ENCODE peak calls at places on chromosomes 12 and 14, in seven cellular contexts. One of them, this sample, is unnamed. For H3K4me1, the result is how much of the 10 kb centered on the place peaks cover.

GRCh38 chr12:121465921-121466799 is 66.2 kb downstream of the RNF34 start:
- DNase-seq in fibroblast of lung: no peak
- DNase-seq in IMR-90: no peak
- DNase-seq in upper lobe of right lung: peak
- DNase-seq in Caco-2: peak
- DNase-seq in ovary: no peak
- DNase-seq in left ventricle myocardium inferior: no peak
- DNase-seq in this sample: no peak

GRCh38 chr14:53006931-53007330 is 56.1 kb upstream of the FERMT2 start:
- DNase-seq in IMR-90: no peak
- DNase-seq in fibroblast of lung: no peak
- DNase-seq in ovary: no peak
- DNase-seq in left ventricle myocardium inferior: no peak
- DNase-seq in Caco-2: no peak
- DNase-seq in upper lobe of right lung: no peak
- DNase-seq in this sample: no peak

GRCh38 chr14:93207468-93208308 is 632 bp downstream of the UBR7 start:
- DNase-seq in upper lobe of right lung: no peak
- DNase-seq in ovary: no peak
- DNase-seq in Caco-2: peak
- DNase-seq in left ventricle myocardium inferior: peak
- DNase-seq in fibroblast of lung: peak
- DNase-seq in IMR-90: peak
- DNase-seq in this sample: peak

GRCh38 chr14:91375748-91376452 is 41.7 kb downstream of the CCDC88C start:
- DNase-seq in ovary: no peak
- DNase-seq in fibroblast of lung: no peak
- DNase-seq in upper lobe of right lung: no peak
- DNase-seq in Caco-2: no peak
- DNase-seq in left ventricle myocardium inferior: no peak
- DNase-seq in IMR-90: no peak
- DNase-seq in this sample: no peak

GRCh38 chr12:24561411-24561871 is 387.5 kb downstream of the BCAT1 start:
- DNase-seq in IMR-90: peak
- DNase-seq in fibroblast of lung: peak
- DNase-seq in left ventricle myocardium inferior: no peak
- DNase-seq in ovary: no peak
- DNase-seq in upper lobe of right lung: no peak
- DNase-seq in Caco-2: peak
- DNase-seq in this sample: no peak

GRCh38 chr14:91947196-91948184 is at the start of gene FBLN5:
- DNase-seq in ovary: peak
- DNase-seq in upper lobe of right lung: peak
- DNase-seq in fibroblast of lung: peak
- DNase-seq in left ventricle myocardium inferior: peak
- DNase-seq in IMR-90: peak
- DNase-seq in Caco-2: peak
- DNase-seq in this sample: peak

GRCh38 chr12:43480591-43480990 is 71.4 kb downstream of the ADAMTS20 start:
- DNase-seq in ovary: no peak
- DNase-seq in upper lobe of right lung: no peak
- DNase-seq in fibroblast of lung: no peak
- DNase-seq in IMR-90: peak
- DNase-seq in left ventricle myocardium inferior: no peak
- DNase-seq in Caco-2: no peak
- DNase-seq in this sample: no peak

GRCh38 chr14:100903672-100904185 is at the start of gene RTL1:
- DNase-seq in IMR-90: no peak
- DNase-seq in left ventricle myocardium inferior: no peak
- DNase-seq in fibroblast of lung: no peak
- DNase-seq in ovary: no peak
- DNase-seq in upper lobe of right lung: no peak
- DNase-seq in Caco-2: no peak
- DNase-seq in this sample: no peak

GRCh38 chr12:100868487-100868886 is 73.9 kb downstream of the ANO4 start:
- DNase-seq in ovary: no peak
- DNase-seq in left ventricle myocardium inferior: no peak
- DNase-seq in Caco-2: no peak
- DNase-seq in IMR-90: peak
- DNase-seq in upper lobe of right lung: no peak
- DNase-seq in fibroblast of lung: peak
- DNase-seq in this sample: peak

GRCh38 chr14:89767861-89768268 is 186.7 kb downstream of the EFCAB11 start:
- DNase-seq in ovary: no peak
- DNase-seq in left ventricle myocardium inferior: no peak
- DNase-seq in upper lobe of right lung: no peak
- DNase-seq in IMR-90: peak
- DNase-seq in fibroblast of lung: peak
- DNase-seq in Caco-2: peak
- DNase-seq in this sample: no peak

GRCh38 chr14:99146991-99147740 is 124.8 kb downstream of the BCL11B start:
- DNase-seq in Caco-2: no peak
- DNase-seq in left ventricle myocardium inferior: no peak
- DNase-seq in ovary: no peak
- DNase-seq in IMR-90: no peak
- DNase-seq in fibroblast of lung: no peak
- DNase-seq in upper lobe of right lung: no peak
- DNase-seq in this sample: no peak

GRCh38 chr14:99143126-99143525 is 128.9 kb downstream of the BCL11B start:
- DNase-seq in left ventricle myocardium inferior: no peak
- DNase-seq in IMR-90: no peak
- DNase-seq in ovary: no peak
- DNase-seq in upper lobe of right lung: no peak
- DNase-seq in Caco-2: no peak
- DNase-seq in fibroblast of lung: no peak
- DNase-seq in this sample: no peak

GRCh38 chr14:99148131-99148530 is 123.9 kb downstream of the BCL11B start:
- DNase-seq in fibroblast of lung: no peak
- DNase-seq in upper lobe of right lung: no peak
- DNase-seq in Caco-2: no peak
- DNase-seq in IMR-90: no peak
- DNase-seq in left ventricle myocardium inferior: no peak
- DNase-seq in ovary: no peak
- DNase-seq in this sample: no peak

GRCh38 chr14:99143793-99144192 is 128.2 kb downstream of the BCL11B start:
- DNase-seq in left ventricle myocardium inferior: no peak
- DNase-seq in fibroblast of lung: no peak
- DNase-seq in IMR-90: no peak
- DNase-seq in Caco-2: no peak
- DNase-seq in ovary: no peak
- DNase-seq in upper lobe of right lung: no peak
- DNase-seq in this sample: no peak

DNA sequence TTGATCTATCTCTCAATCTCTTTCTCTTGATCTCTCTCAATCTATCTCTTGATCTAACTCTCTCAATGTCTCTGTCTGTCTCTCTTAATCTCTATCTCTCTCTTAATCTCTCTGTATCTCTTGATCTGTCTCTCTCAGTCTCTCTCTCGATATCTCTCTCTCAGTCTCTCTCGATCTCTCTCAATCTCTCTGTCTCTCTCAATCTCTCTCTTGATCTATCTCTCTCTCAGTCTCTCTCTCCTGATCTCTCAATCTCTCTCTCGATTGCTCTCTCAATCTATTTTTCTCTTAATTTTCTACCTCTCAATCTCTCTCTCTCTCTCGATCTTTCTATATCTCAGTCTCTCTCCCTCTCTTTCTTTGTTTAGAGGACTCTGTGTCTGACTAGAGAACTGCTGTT is 126.7 kb downstream of the BCL11B start:
- DNase-seq in fibroblast of lung: no peak
- DNase-seq in IMR-90: no peak
- DNase-seq in Caco-2: no peak
- DNase-seq in upper lobe of right lung: no peak
- DNase-seq in ovary: no peak
- DNase-seq in left ventricle myocardium inferior: no peak
- DNase-seq in this sample: no peak
- H3K4me1 ChIP-seq in fibroblast of lung: under half
- H3K4me1 ChIP-seq in IMR-90: under half
- H3K4me1 ChIP-seq in Caco-2: under half
- H3K4me1 ChIP-seq in upper lobe of right lung: under half
- H3K4me1 ChIP-seq in ovary: under half
- H3K4me1 ChIP-seq in left ventricle myocardium inferior: under half
- H3K4me1 ChIP-seq in this sample: under half

GRCh38 chr14:85425507-85425906 is 104.4 kb upstream of the FLRT2 start:
- DNase-seq in left ventricle myocardium inferior: no peak
- DNase-seq in fibroblast of lung: no peak
- DNase-seq in ovary: no peak
- DNase-seq in IMR-90: no peak
- DNase-seq in Caco-2: no peak
- DNase-seq in upper lobe of right lung: no peak
- DNase-seq in this sample: no peak
- TF ChIP-seq CTCF in left ventricle myocardium inferior: no peak
- TF ChIP-seq CTCF in fibroblast of lung: no peak
- TF ChIP-seq CTCF in ovary: no peak
- TF ChIP-seq CTCF in IMR-90: no peak
- TF ChIP-seq CTCF in Caco-2: no peak
- TF ChIP-seq CTCF in upper lobe of right lung: no peak
- TF ChIP-seq CTCF in this sample: no peak

DNA sequence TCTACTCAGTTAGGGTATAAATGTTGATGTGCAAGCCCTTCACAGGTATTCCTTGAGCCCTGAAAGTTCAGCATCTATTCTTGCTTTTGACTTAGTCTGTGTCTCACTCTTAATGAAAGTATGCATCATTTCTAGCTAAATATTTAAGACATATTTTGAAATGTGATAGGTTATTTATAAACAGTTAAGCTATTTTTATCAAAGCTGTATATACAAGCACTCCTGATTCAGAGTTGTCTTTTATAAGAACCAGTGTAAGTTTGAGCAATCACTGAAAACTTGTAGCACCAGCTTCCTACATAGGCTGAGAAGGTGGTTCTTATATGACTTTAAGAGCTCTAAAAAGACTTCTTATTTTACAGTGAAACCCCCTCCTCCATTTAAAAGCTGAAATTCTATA is 98.6 kb downstream of the MYF5 start:
- DNase-seq in fibroblast of lung: peak
- DNase-seq in upper lobe of right lung: no peak
- DNase-seq in Caco-2: no peak
- DNase-seq in IMR-90: peak
- DNase-seq in ovary: no peak
- DNase-seq in left ventricle myocardium inferior: no peak
- DNase-seq in this sample: no peak
- H3K4me1 ChIP-seq in fibroblast of lung: under half
- H3K4me1 ChIP-seq in upper lobe of right lung: under half
- H3K4me1 ChIP-seq in Caco-2: under half
- H3K4me1 ChIP-seq in IMR-90: under half
- H3K4me1 ChIP-seq in ovary: under half
- H3K4me1 ChIP-seq in left ventricle myocardium inferior: under half
- H3K4me1 ChIP-seq in this sample: under half

GRCh38 chr12:32947203-32947795 is 50.7 kb upstream of the PKP2 start:
- DNase-seq in IMR-90: no peak
- DNase-seq in ovary: no peak
- DNase-seq in upper lobe of right lung: no peak
- DNase-seq in left ventricle myocardium inferior: no peak
- DNase-seq in fibroblast of lung: no peak
- DNase-seq in Caco-2: peak
- DNase-seq in this sample: no peak
- TF ChIP-seq CTCF in IMR-90: no peak
- TF ChIP-seq CTCF in ovary: no peak
- TF ChIP-seq CTCF in upper lobe of right lung: no peak
- TF ChIP-seq CTCF in left ventricle myocardium inferior: no peak
- TF ChIP-seq CTCF in fibroblast of lung: no peak
- TF ChIP-seq CTCF in Caco-2: no peak
- TF ChIP-seq CTCF in this sample: peak

GRCh38 chr14:95507174-95507573 is 9.3 kb downstream of the SYNE3 start:
- DNase-seq in ovary: peak
- DNase-seq in Caco-2: no peak
- DNase-seq in IMR-90: peak
- DNase-seq in left ventricle myocardium inferior: peak
- DNase-seq in upper lobe of right lung: no peak
- DNase-seq in fibroblast of lung: peak
- DNase-seq in this sample: peak

GRCh38 chr14:95505030-95505589 is 11.3 kb downstream of the SYNE3 start:
- DNase-seq in fibroblast of lung: no peak
- DNase-seq in upper lobe of right lung: no peak
- DNase-seq in left ventricle myocardium inferior: no peak
- DNase-seq in Caco-2: no peak
- DNase-seq in IMR-90: no peak
- DNase-seq in ovary: no peak
- DNase-seq in this sample: no peak

GRCh38 chr14:95503365-95504134 is 12.9 kb downstream of the SYNE3 start:
- DNase-seq in left ventricle myocardium inferior: no peak
- DNase-seq in upper lobe of right lung: no peak
- DNase-seq in IMR-90: no peak
- DNase-seq in Caco-2: no peak
- DNase-seq in ovary: no peak
- DNase-seq in fibroblast of lung: no peak
- DNase-seq in this sample: no peak

GRCh38 chr14:95502381-95502950 is 14.0 kb downstream of the SYNE3 start:
- DNase-seq in upper lobe of right lung: no peak
- DNase-seq in left ventricle myocardium inferior: no peak
- DNase-seq in IMR-90: no peak
- DNase-seq in fibroblast of lung: no peak
- DNase-seq in ovary: no peak
- DNase-seq in Caco-2: no peak
- DNase-seq in this sample: no peak

DNA sequence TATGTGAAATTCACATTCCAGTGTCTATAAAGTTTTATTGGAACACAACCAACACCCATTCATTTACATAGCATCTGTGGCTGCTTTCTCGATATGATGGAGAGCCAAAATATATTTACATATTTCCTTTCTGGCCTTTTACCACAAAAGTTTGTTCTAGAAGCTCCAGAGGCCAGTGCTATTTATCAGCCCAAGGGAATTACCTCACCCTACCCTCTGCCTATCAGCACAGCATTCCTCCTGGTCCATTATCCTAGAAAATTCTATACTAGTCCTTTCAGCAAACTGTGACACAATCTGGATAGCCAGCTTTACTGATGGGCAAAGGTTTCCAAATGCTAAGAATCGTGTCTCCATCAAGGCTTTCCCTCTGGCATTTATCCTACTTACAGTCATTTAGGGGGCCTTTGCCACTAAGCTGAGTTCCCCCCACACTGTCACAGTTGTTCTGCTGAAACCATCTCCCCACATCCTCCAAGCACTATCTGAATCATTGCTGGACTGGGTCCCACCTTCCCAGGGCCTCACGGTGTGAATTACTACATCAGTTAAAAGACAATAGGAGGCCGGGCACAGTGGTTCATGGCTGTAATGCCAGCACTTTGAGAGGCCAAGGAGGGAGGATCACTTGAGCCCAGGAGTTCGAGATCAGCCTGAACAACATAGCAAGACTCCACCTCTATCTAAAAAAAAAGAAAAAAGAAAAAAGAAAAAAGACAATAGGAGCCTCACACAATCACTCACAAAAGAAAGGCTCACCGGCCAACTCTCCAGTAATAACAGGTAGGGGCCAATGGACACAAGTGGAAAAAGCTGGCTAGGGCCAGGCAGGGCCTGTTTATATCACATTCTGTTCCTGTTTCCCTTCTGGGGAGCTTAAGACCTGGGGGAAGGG is 12.1 kb downstream of the SYNE3 start:
- DNase-seq in IMR-90: peak
- DNase-seq in Caco-2: no peak
- DNase-seq in ovary: no peak
- DNase-seq in fibroblast of lung: peak
- DNase-seq in upper lobe of right lung: no peak
- DNase-seq in left ventricle myocardium inferior: no peak
- DNase-seq in this sample: no peak
- H3K4me1 ChIP-seq in IMR-90: under half
- H3K4me1 ChIP-seq in Caco-2: under half
- H3K4me1 ChIP-seq in ovary: under half
- H3K4me1 ChIP-seq in fibroblast of lung: under half
- H3K4me1 ChIP-seq in upper lobe of right lung: under half
- H3K4me1 ChIP-seq in left ventricle myocardium inferior: half or more
- H3K4me1 ChIP-seq in this sample: under half

GRCh38 chr14:87066221-87066817 is 926.7 kb downstream of the GALC start:
- DNase-seq in ovary: no peak
- DNase-seq in fibroblast of lung: peak
- DNase-seq in Caco-2: peak
- DNase-seq in upper lobe of right lung: no peak
- DNase-seq in left ventricle myocardium inferior: no peak
- DNase-seq in IMR-90: peak
- DNase-seq in this sample: no peak
- TF ChIP-seq CTCF in ovary: no peak
- TF ChIP-seq CTCF in fibroblast of lung: peak
- TF ChIP-seq CTCF in Caco-2: peak
- TF ChIP-seq CTCF in upper lobe of right lung: no peak
- TF ChIP-seq CTCF in left ventricle myocardium inferior: no peak
- TF ChIP-seq CTCF in IMR-90: peak
- TF ChIP-seq CTCF in this sample: peak